ENCODE peak calls at places on chromosomes 11 and 22, in six cellular contexts. H is SW480, R is left lung, O is mesendoderm, P is hippocampal formation, J is HT-29. G is an unnamed sample.

GRCh38 chr11:69468236-69468635 is 13.2 kb upstream of the LINC01488 start:
- DNase-seq in H (no peak), R (peak; percentile 24), O (no peak), P (no peak), J (no peak), G (no peak)

GRCh38 chr11:70476669-70477068 is 78.3 kb downstream of the CTTN start:
- DNase-seq in H (no peak), R (peak; percentile 37), O (no peak), P (no peak), J (no peak), G (no peak)

GRCh38 chr11:28123151-28123571 is 15.0 kb downstream of the METTL15 start:
- DNase-seq in H (no peak), R (no peak), O (no peak), P (no peak), J (peak; percentile 23), G (peak; percentile 10)

GRCh38 chr11:120135838-120136237 is 2.1 kb downstream of the TRIM29 start:
- DNase-seq in H (no peak), R (no peak), O (no peak), P (no peak), J (peak; percentile 75), G (no peak)

GRCh38 chr11:65821107-65821506 is 12.7 kb upstream of the SNX32 start:
- DNase-seq in H (no peak), R (peak; percentile 17), O (no peak), P (no peak), J (no peak), G (peak; percentile 20)

GRCh38 chr22:27709919-27710452 is 91.6 kb downstream of the MN1 start:
- DNase-seq in H (no peak), R (no peak), O (no peak), P (no peak), J (no peak), G (no peak)

GRCh38 chr11:113255096-113255495 is 59.3 kb upstream of the TTC12 start:
- DNase-seq in H (no peak), R (no peak), O (no peak), P (no peak), J (no peak), G (no peak)

GRCh38 chr11:83156996-83157754 is at the start of gene PCF11:
- DNase-seq in H (no peak), R (peak; percentile 94), O (no peak), P (no peak), J (no peak), G (no peak)

GRCh38 chr22:17232406-17232805 is 13.2 kb upstream of the ADA2 start:
- DNase-seq in H (no peak), R (no peak), O (no peak), P (no peak), J (no peak), G (no peak)

GRCh38 chr22:44664149-44664548 is 37.9 kb upstream of the PRR5 start:
- DNase-seq in H (no peak), R (peak; percentile 84), O (no peak), P (no peak), J (no peak), G (no peak)

G was measured in HepG2.